ENCODE peak calls at places on chromosomes 2 and 18, in eight cellular contexts. One of them, this sample, is unnamed.

GRCh38 chr2:232979871-232980461 is 33.1 kb downstream of the NGEF start:
- DNase-seq in tibial artery: no peak
- DNase-seq in H9: no peak
- DNase-seq in right cardiac atrium: peak; percentile 15
- DNase-seq in SJSA1: peak; percentile 83
- DNase-seq in kidney: no peak
- DNase-seq in effector memory CD4-positive, alpha-beta T cell: no peak
- DNase-seq in suprapubic skin: no peak
- DNase-seq in this sample: no peak

GRCh38 chr18:7102131-7102530 is 15.5 kb downstream of the LAMA1 start:
- DNase-seq in tibial artery: no peak
- DNase-seq in H9: no peak
- DNase-seq in right cardiac atrium: no peak
- DNase-seq in SJSA1: no peak
- DNase-seq in kidney: no peak
- DNase-seq in effector memory CD4-positive, alpha-beta T cell: no peak
- DNase-seq in suprapubic skin: no peak
- DNase-seq in this sample: no peak

GRCh38 chr2:196182439-196183171 is 11.2 kb upstream of the STK17B start:
- DNase-seq in tibial artery: no peak
- DNase-seq in H9: no peak
- DNase-seq in right cardiac atrium: no peak
- DNase-seq in SJSA1: no peak
- DNase-seq in kidney: no peak
- DNase-seq in effector memory CD4-positive, alpha-beta T cell: no peak
- DNase-seq in suprapubic skin: no peak
- DNase-seq in this sample: no peak

GRCh38 chr2:120901213-120901612 is 165.5 kb downstream of the GLI2 start:
- DNase-seq in tibial artery: no peak
- DNase-seq in H9: no peak
- DNase-seq in right cardiac atrium: no peak
- DNase-seq in SJSA1: no peak
- DNase-seq in kidney: no peak
- DNase-seq in effector memory CD4-positive, alpha-beta T cell: no peak
- DNase-seq in suprapubic skin: no peak
- DNase-seq in this sample: no peak

GRCh38 chr2:189444322-189444721 is 3.0 kb downstream of the WDR75 start:
- DNase-seq in tibial artery: no peak
- DNase-seq in H9: no peak
- DNase-seq in right cardiac atrium: no peak
- DNase-seq in SJSA1: no peak
- DNase-seq in kidney: no peak
- DNase-seq in effector memory CD4-positive, alpha-beta T cell: no peak
- DNase-seq in suprapubic skin: no peak
- DNase-seq in this sample: no peak

GRCh38 chr2:164595031-164595430 is 26.3 kb downstream of the GRB14 start:
- DNase-seq in tibial artery: no peak
- DNase-seq in H9: no peak
- DNase-seq in right cardiac atrium: no peak
- DNase-seq in SJSA1: no peak
- DNase-seq in kidney: no peak
- DNase-seq in effector memory CD4-positive, alpha-beta T cell: no peak
- DNase-seq in suprapubic skin: no peak
- DNase-seq in this sample: no peak

GRCh38 chr2:186537019-186537418 is 51.0 kb downstream of the ZC3H15 start:
- DNase-seq in tibial artery: no peak
- DNase-seq in H9: no peak
- DNase-seq in right cardiac atrium: no peak
- DNase-seq in SJSA1: no peak
- DNase-seq in kidney: no peak
- DNase-seq in effector memory CD4-positive, alpha-beta T cell: no peak
- DNase-seq in suprapubic skin: no peak
- DNase-seq in this sample: no peak

GRCh38 chr2:53632714-53633113 is 134.9 kb upstream of the CHAC2 start:
- DNase-seq in tibial artery: no peak
- DNase-seq in H9: no peak
- DNase-seq in right cardiac atrium: no peak
- DNase-seq in SJSA1: peak; percentile 64
- DNase-seq in kidney: no peak
- DNase-seq in effector memory CD4-positive, alpha-beta T cell: no peak
- DNase-seq in suprapubic skin: no peak
- DNase-seq in this sample: no peak

GRCh38 chr2:19031642-19032041 is 326.8 kb downstream of the OSR1 start:
- DNase-seq in tibial artery: no peak
- DNase-seq in H9: no peak
- DNase-seq in right cardiac atrium: no peak
- DNase-seq in SJSA1: no peak
- DNase-seq in kidney: no peak
- DNase-seq in effector memory CD4-positive, alpha-beta T cell: no peak
- DNase-seq in suprapubic skin: no peak
- DNase-seq in this sample: no peak

GRCh38 chr2:112733877-112734276 is 13.1 kb downstream of the NT5DC4 start:
- DNase-seq in tibial artery: no peak
- DNase-seq in H9: no peak
- DNase-seq in right cardiac atrium: no peak
- DNase-seq in SJSA1: no peak
- DNase-seq in kidney: no peak
- DNase-seq in effector memory CD4-positive, alpha-beta T cell: no peak
- DNase-seq in suprapubic skin: no peak
- DNase-seq in this sample: no peak

GRCh38 chr2:165794520-165794882 is 454 bp upstream of the GALNT3 start:
- DNase-seq in tibial artery: peak; percentile 30
- DNase-seq in H9: peak; percentile 65
- DNase-seq in right cardiac atrium: peak; percentile 51
- DNase-seq in SJSA1: no peak
- DNase-seq in kidney: peak; percentile 77
- DNase-seq in effector memory CD4-positive, alpha-beta T cell: peak; percentile 16
- DNase-seq in suprapubic skin: no peak
- DNase-seq in this sample: peak; percentile 81

GRCh38 chr2:165796819-165797530 is 2.9 kb upstream of the GALNT3 start:
- DNase-seq in tibial artery: no peak
- DNase-seq in H9: no peak
- DNase-seq in right cardiac atrium: no peak
- DNase-seq in SJSA1: no peak
- DNase-seq in kidney: no peak
- DNase-seq in effector memory CD4-positive, alpha-beta T cell: no peak
- DNase-seq in suprapubic skin: no peak
- DNase-seq in this sample: no peak

GRCh38 chr2:165793779-165794519 is at the start of gene GALNT3:
- DNase-seq in tibial artery: no peak
- DNase-seq in H9: peak; percentile 96
- DNase-seq in right cardiac atrium: peak; percentile 60
- DNase-seq in SJSA1: no peak
- DNase-seq in kidney: peak; percentile 95
- DNase-seq in effector memory CD4-positive, alpha-beta T cell: peak; percentile 6
- DNase-seq in suprapubic skin: peak; percentile 75
- DNase-seq in this sample: peak; percentile 54

GRCh38 chr2:165795011-165795410 is 964 bp upstream of the GALNT3 start:
- DNase-seq in tibial artery: no peak
- DNase-seq in H9: no peak
- DNase-seq in right cardiac atrium: no peak
- DNase-seq in SJSA1: no peak
- DNase-seq in kidney: no peak
- DNase-seq in effector memory CD4-positive, alpha-beta T cell: no peak
- DNase-seq in suprapubic skin: no peak
- DNase-seq in this sample: no peak

DNA sequence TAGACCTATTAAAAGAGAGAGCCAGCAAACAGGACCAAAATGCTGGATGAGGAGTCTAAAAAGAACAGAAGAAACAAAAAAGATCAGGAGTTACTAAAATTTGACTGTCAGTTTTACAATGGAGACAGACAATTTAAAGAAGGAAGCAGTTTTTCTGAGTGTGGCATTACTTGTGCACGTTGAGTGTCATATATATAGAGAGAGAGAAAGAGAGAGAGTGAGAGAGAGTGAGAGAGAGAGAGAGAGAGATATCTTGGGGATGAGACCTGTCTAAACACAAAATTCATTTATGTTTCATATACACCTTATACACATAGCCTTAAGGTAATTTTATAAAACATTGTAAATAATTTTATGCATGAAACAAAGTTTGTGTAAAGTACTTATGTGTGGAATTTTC is 2.1 kb upstream of the GALNT3 start:
- DNase-seq in tibial artery: no peak
- DNase-seq in H9: no peak
- DNase-seq in right cardiac atrium: no peak
- DNase-seq in SJSA1: no peak
- DNase-seq in kidney: no peak
- DNase-seq in effector memory CD4-positive, alpha-beta T cell: no peak
- DNase-seq in suprapubic skin: no peak
- DNase-seq in this sample: no peak
- H3K27ac ChIP-seq in tibial artery: no peak overlapping the region
- H3K27ac ChIP-seq in H9: no peak overlapping the region
- H3K27ac ChIP-seq in right cardiac atrium: no peak overlapping the region
- H3K27ac ChIP-seq in SJSA1: no peak overlapping the region
- H3K27ac ChIP-seq in kidney: no peak overlapping the region
- H3K27ac ChIP-seq in effector memory CD4-positive, alpha-beta T cell: no peak overlapping the region
- H3K27ac ChIP-seq in suprapubic skin: no peak overlapping the region
- H3K27ac ChIP-seq in this sample: peak overlapping the region; percentile 90

GRCh38 chr18:55319517-55319905 is 268.5 kb downstream of the TCF4 start:
- DNase-seq in tibial artery: no peak
- DNase-seq in H9: no peak
- DNase-seq in right cardiac atrium: no peak
- DNase-seq in SJSA1: no peak
- DNase-seq in kidney: no peak
- DNase-seq in effector memory CD4-positive, alpha-beta T cell: no peak
- DNase-seq in suprapubic skin: no peak
- DNase-seq in this sample: no peak

GRCh38 chr18:55323051-55323994 is 264.7 kb downstream of the TCF4 start:
- DNase-seq in tibial artery: no peak
- DNase-seq in H9: no peak
- DNase-seq in right cardiac atrium: no peak
- DNase-seq in SJSA1: no peak
- DNase-seq in kidney: no peak
- DNase-seq in effector memory CD4-positive, alpha-beta T cell: no peak
- DNase-seq in suprapubic skin: no peak
- DNase-seq in this sample: no peak

GRCh38 chr18:55322176-55322735 is 265.7 kb downstream of the TCF4 start:
- DNase-seq in tibial artery: peak; percentile 91
- DNase-seq in H9: peak; percentile 76
- DNase-seq in right cardiac atrium: peak; percentile 94
- DNase-seq in SJSA1: peak; percentile 85
- DNase-seq in kidney: peak; percentile 89
- DNase-seq in effector memory CD4-positive, alpha-beta T cell: no peak
- DNase-seq in suprapubic skin: peak; percentile 89
- DNase-seq in this sample: peak; percentile 25

GRCh38 chr18:55320399-55321255 is 267.4 kb downstream of the TCF4 start:
- DNase-seq in tibial artery: no peak
- DNase-seq in H9: no peak
- DNase-seq in right cardiac atrium: no peak
- DNase-seq in SJSA1: no peak
- DNase-seq in kidney: no peak
- DNase-seq in effector memory CD4-positive, alpha-beta T cell: no peak
- DNase-seq in suprapubic skin: no peak
- DNase-seq in this sample: no peak

DNA sequence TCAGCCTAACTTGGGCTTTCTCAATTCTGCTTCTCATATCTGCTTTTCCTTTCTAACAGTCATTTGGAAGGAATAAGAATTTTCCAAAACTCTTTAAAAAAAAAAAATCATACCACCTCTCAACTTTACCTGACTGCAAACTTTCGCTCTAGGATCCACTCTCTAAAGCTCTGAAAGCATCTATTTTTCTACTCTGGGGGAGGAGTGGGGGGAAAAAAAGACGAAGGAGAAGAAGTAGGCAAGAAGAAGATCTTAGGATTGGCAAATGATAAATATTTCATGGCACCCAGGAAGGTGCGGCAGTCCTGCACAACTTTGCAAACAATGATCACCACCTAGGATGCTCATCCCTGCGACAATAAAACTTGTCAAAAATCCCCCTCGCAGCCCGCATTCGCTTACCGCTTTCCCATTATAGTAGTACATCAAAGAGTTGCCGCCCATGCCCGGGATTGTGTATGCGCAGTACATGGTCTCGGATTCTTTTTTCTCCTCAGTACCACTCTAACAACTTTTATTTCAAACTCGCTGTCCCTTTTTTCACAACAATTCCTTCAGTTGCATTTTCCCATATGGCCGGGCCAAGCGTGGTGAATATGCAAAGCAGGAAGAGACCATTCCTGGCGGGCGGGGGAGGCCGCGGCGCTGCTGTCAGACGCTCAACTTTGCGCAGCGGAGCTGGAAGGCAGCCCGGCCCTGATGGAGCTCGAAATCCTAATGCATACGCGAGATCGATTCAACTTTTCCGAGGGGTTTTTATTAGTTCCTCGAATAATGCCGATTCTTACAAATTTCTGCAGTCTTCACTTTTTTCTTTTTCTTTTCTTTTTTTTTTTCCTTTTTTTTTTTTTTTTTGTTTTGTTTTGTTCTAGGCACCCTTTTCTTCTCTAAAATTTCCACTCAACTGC is 266.5 kb downstream of the TCF4 start:
- DNase-seq in tibial artery: peak; percentile 91
- DNase-seq in H9: peak; percentile 85
- DNase-seq in right cardiac atrium: peak; percentile 98
- DNase-seq in SJSA1: peak; percentile 88
- DNase-seq in kidney: peak; percentile 94
- DNase-seq in effector memory CD4-positive, alpha-beta T cell: no peak
- DNase-seq in suprapubic skin: peak; percentile 95
- DNase-seq in this sample: peak; percentile 58
- H3K27ac ChIP-seq in tibial artery: peak overlapping the region; percentile 84
- H3K27ac ChIP-seq in H9: no peak overlapping the region
- H3K27ac ChIP-seq in right cardiac atrium: peak overlapping the region; percentile 82
- H3K27ac ChIP-seq in SJSA1: peak overlapping the region; percentile 50
- H3K27ac ChIP-seq in kidney: peak overlapping the region; percentile 45
- H3K27ac ChIP-seq in effector memory CD4-positive, alpha-beta T cell: no peak overlapping the region
- H3K27ac ChIP-seq in suprapubic skin: peak overlapping the region; percentile 89
- H3K27ac ChIP-seq in this sample: no peak overlapping the region

GRCh38 chr18:35345460-35345921 is 1.3 kb upstream of the ZNF24 start:
- DNase-seq in tibial artery: no peak
- DNase-seq in H9: no peak
- DNase-seq in right cardiac atrium: no peak
- DNase-seq in SJSA1: no peak
- DNase-seq in kidney: no peak
- DNase-seq in effector memory CD4-positive, alpha-beta T cell: no peak
- DNase-seq in suprapubic skin: no peak
- DNase-seq in this sample: no peak
- H3K27ac ChIP-seq in tibial artery: peak overlapping the region; percentile 99
- H3K27ac ChIP-seq in H9: no peak overlapping the region
- H3K27ac ChIP-seq in right cardiac atrium: peak overlapping the region; percentile 3
- H3K27ac ChIP-seq in SJSA1: no peak overlapping the region
- H3K27ac ChIP-seq in kidney: peak overlapping the region; percentile 99
- H3K27ac ChIP-seq in effector memory CD4-positive, alpha-beta T cell: peak overlapping the region; percentile 99
- H3K27ac ChIP-seq in suprapubic skin: peak overlapping the region; percentile 99
- H3K27ac ChIP-seq in this sample: no peak overlapping the region

DNA sequence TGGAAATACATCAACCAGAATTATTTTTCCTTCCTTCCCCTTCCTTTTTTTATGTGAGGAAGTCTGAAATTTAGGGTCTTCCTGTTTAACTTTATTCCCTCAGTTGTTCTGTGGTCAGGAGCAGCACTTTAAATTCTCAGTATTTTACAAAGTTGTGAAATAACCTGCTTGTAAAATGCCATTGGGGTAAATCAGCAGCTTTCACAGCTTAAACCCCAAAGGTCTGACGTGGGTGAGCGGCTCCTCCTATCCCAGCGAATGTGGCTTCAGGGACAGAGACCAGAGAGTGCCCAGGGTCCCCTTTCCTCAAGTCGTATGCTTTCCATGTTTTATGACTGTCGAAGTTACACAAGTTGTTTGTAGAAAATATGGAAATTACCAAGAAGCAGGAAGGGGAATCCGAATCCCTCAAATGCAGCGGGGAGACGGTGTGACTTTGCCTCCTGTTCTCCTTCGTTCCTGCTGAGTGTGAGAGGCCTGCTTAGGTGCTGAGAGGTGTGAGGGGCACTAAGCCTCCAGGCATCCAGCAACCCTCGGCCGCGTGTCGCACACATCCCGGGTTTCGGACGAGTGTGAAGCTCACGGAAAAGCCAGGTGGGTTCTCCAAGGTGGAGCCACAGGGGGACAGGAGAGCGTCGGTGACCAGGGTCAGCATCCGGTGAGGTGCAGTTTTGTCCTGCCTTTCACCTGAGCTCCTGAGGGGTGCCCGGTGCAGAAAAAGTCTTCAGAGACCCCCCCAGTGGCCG is 10.8 kb upstream of the KCNG2 start:
- DNase-seq in tibial artery: no peak
- DNase-seq in H9: no peak
- DNase-seq in right cardiac atrium: no peak
- DNase-seq in SJSA1: no peak
- DNase-seq in kidney: peak; percentile 53
- DNase-seq in effector memory CD4-positive, alpha-beta T cell: no peak
- DNase-seq in suprapubic skin: no peak
- DNase-seq in this sample: no peak
- H3K27ac ChIP-seq in tibial artery: no peak overlapping the region
- H3K27ac ChIP-seq in H9: no peak overlapping the region
- H3K27ac ChIP-seq in right cardiac atrium: no peak overlapping the region
- H3K27ac ChIP-seq in SJSA1: no peak overlapping the region
- H3K27ac ChIP-seq in kidney: no peak overlapping the region
- H3K27ac ChIP-seq in effector memory CD4-positive, alpha-beta T cell: no peak overlapping the region
- H3K27ac ChIP-seq in suprapubic skin: no peak overlapping the region
- H3K27ac ChIP-seq in this sample: no peak overlapping the region

This sample was measured in HL-60.